ENCODE peak calls at places on chromosome 11, in seven cellular contexts. F, N, G, P, J, K and Y are unnamed samples.

GRCh38 chr11:27582686-27583085 is 76.1 kb upstream of the LIN7C start:
- DNase-seq in F (no peak), N (no peak), G (no peak), P (no peak), J (no peak), K (no peak), Y (no peak)

GRCh38 chr11:94145431-94145830 is 16.8 kb downstream of the PANX1 start:
- DNase-seq in F (no peak), N (no peak), G (no peak), P (no peak), J (no peak), K (no peak), Y (no peak)

GRCh38 chr11:113532697-113533424 is 57.7 kb upstream of the DRD2 start:
- DNase-seq in F (peak), N (peak), G (peak), P (peak), J (peak), K (peak), Y (peak)

GRCh38 chr11:44661311-44661717 is 65.4 kb upstream of the TSPAN18 start:
- DNase-seq in F (no peak), N (no peak), G (no peak), P (no peak), J (no peak), K (no peak), Y (no peak)

GRCh38 chr11:27358306-27358705 is 4.7 kb downstream of the CCDC34 start:
- DNase-seq in F (no peak), N (no peak), G (no peak), P (no peak), J (no peak), K (peak), Y (no peak)

GRCh38 chr11:610146-610801 is 5.5 kb downstream of the IRF7 start:
- DNase-seq in F (no peak), N (peak), G (no peak), P (no peak), J (no peak), K (no peak), Y (no peak)

GRCh38 chr11:27514558-27514957 is 8.0 kb upstream of the LIN7C start:
- DNase-seq in F (no peak), N (no peak), G (peak), P (no peak), J (no peak), K (peak), Y (no peak)

GRCh38 chr11:46369458-46370152 is 11.9 kb upstream of the MDK start:
- DNase-seq in F (peak), N (peak), G (peak), P (peak), J (peak), K (peak), Y (peak)

GRCh38 chr11:74403607-74404006 is 5.4 kb upstream of the PGM2L1 start:
- DNase-seq in F (no peak), N (no peak), G (no peak), P (no peak), J (no peak), K (no peak), Y (no peak)

GRCh38 chr11:8225589-8226036 is 38.1 kb downstream of the LMO1 start:
- DNase-seq in F (peak), N (peak), G (peak), P (peak), J (peak), K (peak), Y (peak)

GRCh38 chr11:12817681-12818332 is 143.6 kb downstream of the TEAD1 start:
- DNase-seq in F (no peak), N (no peak), G (no peak), P (no peak), J (no peak), K (peak), Y (no peak)

GRCh38 chr11:10693509-10694071 is at the start of gene IRAG1:
- DNase-seq in F (no peak), N (no peak), G (no peak), P (no peak), J (peak), K (peak), Y (no peak)

GRCh38 chr11:11036185-11037161 is 178.6 kb upstream of the ZBED5 start:
- DNase-seq in F (no peak), N (peak), G (no peak), P (peak), J (peak), K (peak), Y (no peak)

GRCh38 chr11:111514216-111515031 is at the start of gene HOATZ:
- DNase-seq in F (no peak), N (no peak), G (no peak), P (no peak), J (peak), K (peak), Y (no peak)
- H3K4me3 ChIP-seq in F (no peak), N (no peak), G (no peak), P (no peak), J (peak), K (peak), Y (no peak)

GRCh38 chr11:2414616-2415015 is 14.1 kb downstream of the TSSC4 start:
- DNase-seq in F (no peak), N (no peak), G (no peak), P (no peak), J (no peak), K (no peak), Y (no peak)

GRCh38 chr11:2415171-2415570 is 14.6 kb downstream of the TSSC4 start:
- DNase-seq in F (no peak), N (peak), G (no peak), P (no peak), J (no peak), K (no peak), Y (no peak)

GRCh38 chr11:2415601-2416380 is 15.2 kb downstream of the TSSC4 start:
- DNase-seq in F (no peak), N (peak), G (no peak), P (no peak), J (peak), K (no peak), Y (no peak)

GRCh38 chr11:2412323-2412722 is 11.8 kb downstream of the TSSC4 start:
- DNase-seq in F (no peak), N (no peak), G (no peak), P (no peak), J (no peak), K (no peak), Y (no peak)

DNA sequence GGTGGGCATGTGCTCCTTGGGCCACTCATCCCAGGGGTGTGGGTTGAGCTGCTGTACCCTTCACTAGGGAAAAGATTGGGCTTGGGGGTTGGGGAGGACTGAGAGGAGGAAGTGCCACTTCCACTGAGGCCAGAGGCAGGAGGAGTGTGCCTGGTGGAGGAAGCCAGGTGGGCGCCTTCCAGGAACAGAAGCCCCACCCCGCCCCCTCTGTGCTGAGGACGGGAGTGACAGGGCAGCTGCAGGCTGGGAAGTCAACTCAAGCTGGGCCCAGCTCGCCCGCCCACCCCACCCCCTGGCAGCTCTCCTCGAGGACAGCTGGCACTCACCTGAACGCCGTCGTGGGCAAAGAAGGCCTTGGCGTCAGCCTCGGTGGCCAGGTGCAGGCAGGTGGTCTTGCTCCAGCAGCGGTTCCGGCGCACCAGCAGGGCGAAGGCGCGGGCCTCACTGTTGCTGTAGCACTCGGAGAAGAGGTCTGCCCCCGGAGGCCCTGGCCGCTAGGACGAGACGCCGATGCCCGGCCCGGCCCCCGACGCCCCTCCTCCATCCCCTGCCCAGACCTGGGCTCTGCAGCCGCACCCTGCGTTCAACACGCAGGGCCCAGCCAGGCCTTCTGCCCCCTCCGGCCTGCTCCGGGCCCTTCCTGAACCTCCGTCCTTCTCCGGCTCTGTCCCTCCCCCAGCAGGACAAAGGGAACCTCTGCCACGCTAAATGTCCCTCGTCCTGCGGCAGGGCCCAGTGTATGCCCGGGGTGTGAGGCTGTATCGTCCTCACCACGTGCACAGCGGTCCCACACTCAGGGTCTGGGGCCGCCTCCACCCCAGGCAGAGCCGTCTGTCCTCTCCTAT is 13.4 kb downstream of the TSSC4 start:
- DNase-seq in F (no peak), N (no peak), G (no peak), P (no peak), J (peak), K (no peak), Y (no peak)
- H3K4me3 ChIP-seq in F (no peak), N (no peak), G (no peak), P (no peak), J (no peak), K (no peak), Y (no peak)

GRCh38 chr11:130162733-130163132 is 3.2 kb downstream of the ST14 start:
- DNase-seq in F (peak), N (no peak), G (no peak), P (no peak), J (no peak), K (peak), Y (no peak)
- H3K4me3 ChIP-seq in F (peak), N (no peak), G (no peak), P (no peak), J (no peak), K (no peak), Y (no peak)

GRCh38 chr11:66126808-66127555 is 56.9 kb downstream of the PACS1 start:
- DNase-seq in F (peak), N (no peak), G (no peak), P (peak), J (peak), K (peak), Y (peak)
- H3K4me3 ChIP-seq in F (no peak), N (no peak), G (no peak), P (peak), J (no peak), K (no peak), Y (peak)

GRCh38 chr11:131146817-131147490 is 223.5 kb upstream of the NTM start:
- DNase-seq in F (no peak), N (no peak), G (no peak), P (no peak), J (no peak), K (no peak), Y (no peak)

GRCh38 chr11:131145806-131146205 is 224.6 kb upstream of the NTM start:
- DNase-seq in F (no peak), N (no peak), G (no peak), P (no peak), J (no peak), K (no peak), Y (no peak)
- H3K4me3 ChIP-seq in F (no peak), N (no peak), G (no peak), P (no peak), J (no peak), K (no peak), Y (no peak)

GRCh38 chr11:3164138-3164539 is 971 bp downstream of the OSBPL5 start:
- DNase-seq in F (no peak), N (peak), G (peak), P (no peak), J (no peak), K (no peak), Y (no peak)
- H3K4me3 ChIP-seq in F (peak), N (peak), G (peak), P (no peak), J (peak), K (peak), Y (peak)

GRCh38 chr11:117076941-117077659 is 21.1 kb downstream of the SIK3 start:
- DNase-seq in F (no peak), N (no peak), G (no peak), P (no peak), J (peak), K (peak), Y (no peak)
- H3K4me3 ChIP-seq in F (no peak), N (no peak), G (no peak), P (no peak), J (peak), K (no peak), Y (no peak)

DNA sequence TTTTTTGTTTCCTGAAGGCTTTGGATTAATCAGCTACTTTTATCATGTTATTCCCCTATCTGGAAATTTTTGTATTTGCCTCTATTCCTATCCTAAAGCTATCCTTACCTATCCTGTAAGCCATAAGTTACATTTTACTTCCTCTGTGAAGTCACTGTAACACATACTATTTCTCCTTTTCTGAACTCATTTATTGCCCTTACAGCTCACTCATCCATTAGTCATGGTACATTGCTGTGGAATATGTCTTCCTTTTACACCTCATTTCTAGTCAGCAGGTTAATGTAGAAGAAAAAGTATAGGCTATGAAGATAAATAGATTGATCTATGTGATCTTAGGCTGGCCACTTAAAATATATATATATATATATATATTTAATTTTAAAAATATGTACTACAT is 28.0 kb downstream of the SWAP70 start:
- DNase-seq in F (no peak), N (no peak), G (no peak), P (no peak), J (no peak), K (peak), Y (no peak)
- H3K4me3 ChIP-seq in F (no peak), N (no peak), G (no peak), P (no peak), J (no peak), K (no peak), Y (no peak)

GRCh38 chr11:78216571-78217287 is 28.0 kb downstream of the USP35 start:
- DNase-seq in F (no peak), N (no peak), G (no peak), P (no peak), J (no peak), K (no peak), Y (no peak)

GRCh38 chr11:78220218-78221157 is 31.8 kb downstream of the USP35 start:
- DNase-seq in F (no peak), N (no peak), G (no peak), P (no peak), J (no peak), K (no peak), Y (no peak)

GRCh38 chr11:78217650-78218541 is 29.2 kb downstream of the USP35 start:
- DNase-seq in F (no peak), N (no peak), G (no peak), P (no peak), J (no peak), K (no peak), Y (no peak)

GRCh38 chr11:78219493-78220217 is 30.9 kb downstream of the USP35 start:
- DNase-seq in F (no peak), N (no peak), G (no peak), P (no peak), J (no peak), K (no peak), Y (no peak)

DNA sequence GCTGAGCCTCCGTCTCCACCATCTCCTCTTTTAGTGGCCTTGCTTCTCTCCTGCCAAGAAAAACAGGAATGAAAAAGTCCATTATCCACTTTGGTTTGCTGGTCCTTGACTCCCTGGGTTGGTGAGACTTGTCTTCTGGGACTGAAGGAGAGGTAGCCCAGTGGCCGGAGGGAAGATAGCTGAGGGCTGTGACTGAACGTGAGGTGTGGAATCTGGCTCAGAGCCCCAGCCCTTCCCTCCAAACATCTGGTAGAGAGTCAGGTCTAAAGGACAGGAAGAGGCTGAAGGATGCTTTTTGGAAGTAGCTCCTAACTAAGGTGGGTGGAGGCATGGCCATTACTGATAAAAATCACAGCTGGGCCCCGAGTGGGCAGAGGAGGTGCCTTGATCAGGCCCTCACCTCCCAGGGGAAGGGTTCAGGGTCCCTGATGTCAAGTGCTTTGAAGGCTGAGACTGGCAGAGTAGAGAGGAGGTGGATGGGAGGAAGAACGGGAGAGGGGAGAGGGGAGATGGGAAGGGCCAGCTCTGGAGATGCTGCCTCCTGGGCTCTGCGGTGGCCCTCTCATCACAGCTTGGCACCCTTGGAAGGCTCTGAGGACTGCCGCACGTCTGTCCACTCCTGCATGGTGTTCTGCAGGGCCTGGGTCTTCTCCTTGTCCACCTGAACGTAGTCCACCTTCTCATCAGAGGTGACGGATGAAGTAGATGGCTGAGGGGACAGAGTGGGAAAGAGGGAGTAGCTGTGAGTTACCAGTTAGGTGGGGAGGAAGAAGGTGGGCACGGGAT is 30.2 kb downstream of the USP35 start:
- DNase-seq in F (peak), N (no peak), G (no peak), P (no peak), J (no peak), K (no peak), Y (no peak)
- H3K4me3 ChIP-seq in F (no peak), N (no peak), G (no peak), P (no peak), J (no peak), K (no peak), Y (no peak)